ENCODE peak calls at places on chromosomes 5 and 9, in seven cellular contexts. Z is MM.1S, L is PC-3, E is SK-N-SH, A is neural progenitor cell, S is HCT116, C is OCI-LY7. H is an unnamed sample. For H4K20me1, the result is how much of the 10 kb centered on the place peaks cover.

GRCh38 chr5:66982514-66982913 is 214.1 kb downstream of the CD180 start:
- DNase-seq in L (no peak), S (no peak), E (no peak), Z (no peak), C (no peak), A (no peak), H (no peak)

GRCh38 chr5:16626696-16627264 is 10.0 kb upstream of the RETREG1 start:
- DNase-seq in A (no peak), L (no peak), C (no peak), E (no peak), Z (peak), S (no peak), H (no peak)

GRCh38 chr5:111930905-111931461 is 174.0 kb upstream of the NREP start:
- DNase-seq in A (no peak), L (peak), E (no peak), S (no peak), Z (no peak), C (no peak), H (no peak)

GRCh38 chr9:88748566-88749238 is 213.7 kb downstream of the NXNL2 start:
- DNase-seq in L (no peak), E (no peak), A (peak), Z (no peak), S (no peak), C (no peak), H (peak)

GRCh38 chr9:118446962-118447490 is 742.8 kb downstream of the TLR4 start:
- DNase-seq in S (no peak), Z (no peak), C (no peak), E (no peak), A (no peak), L (no peak), H (no peak)

GRCh38 chr9:134641989-134642384 is 384 bp downstream of the COL5A1 start:
- DNase-seq in L (no peak), Z (no peak), C (no peak), A (peak), S (no peak), E (peak), H (peak)

GRCh38 chr9:23850242-23851023 is 24.4 kb upstream of the ELAVL2 start:
- DNase-seq in L (no peak), S (no peak), A (peak), E (peak), Z (no peak), C (no peak), H (peak)

GRCh38 chr5:15992918-15993317 is 186.7 kb downstream of the MARCHF11 start:
- DNase-seq in L (peak), E (no peak), Z (no peak), A (no peak), S (no peak), C (no peak), H (no peak)

GRCh38 chr9:19231126-19232035 is 888 bp downstream of the DENND4C start:
- DNase-seq in C (peak), Z (peak), S (no peak), E (peak), A (peak), L (peak), H (peak)

GRCh38 chr9:18325337-18326011 is 148.5 kb upstream of the ADAMTSL1 start:
- DNase-seq in C (no peak), L (no peak), A (no peak), E (no peak), S (no peak), Z (no peak), H (no peak)

GRCh38 chr9:114278881-114279570 is 43.9 kb upstream of the ORM1 start:
- DNase-seq in E (no peak), A (no peak), C (no peak), Z (no peak), S (peak), L (peak), H (no peak)

GRCh38 chr9:18362901-18363685 is 110.9 kb upstream of the ADAMTSL1 start:
- DNase-seq in E (no peak), S (no peak), A (no peak), Z (no peak), C (peak), L (no peak), H (no peak)

GRCh38 chr5:74465724-74466123 is 174.8 kb downstream of the ENC1 start:
- DNase-seq in C (peak), L (no peak), S (no peak), Z (peak), A (no peak), E (no peak), H (peak)

GRCh38 chr5:32298056-32298420 is 14.7 kb downstream of the MTMR12 start:
- DNase-seq in L (no peak), C (no peak), A (no peak), Z (no peak), E (no peak), S (no peak), H (no peak)

GRCh38 chr9:93513606-93514005 is 60.2 kb upstream of the FAM120AOS start:
- DNase-seq in A (no peak), L (no peak), S (no peak), C (no peak), Z (no peak), E (no peak), H (no peak)

GRCh38 chr5:72847989-72848473 is 31.6 kb downstream of the TNPO1 start:
- DNase-seq in S (peak), L (peak), C (peak), Z (peak), A (peak), E (peak), H (peak)

DNA sequence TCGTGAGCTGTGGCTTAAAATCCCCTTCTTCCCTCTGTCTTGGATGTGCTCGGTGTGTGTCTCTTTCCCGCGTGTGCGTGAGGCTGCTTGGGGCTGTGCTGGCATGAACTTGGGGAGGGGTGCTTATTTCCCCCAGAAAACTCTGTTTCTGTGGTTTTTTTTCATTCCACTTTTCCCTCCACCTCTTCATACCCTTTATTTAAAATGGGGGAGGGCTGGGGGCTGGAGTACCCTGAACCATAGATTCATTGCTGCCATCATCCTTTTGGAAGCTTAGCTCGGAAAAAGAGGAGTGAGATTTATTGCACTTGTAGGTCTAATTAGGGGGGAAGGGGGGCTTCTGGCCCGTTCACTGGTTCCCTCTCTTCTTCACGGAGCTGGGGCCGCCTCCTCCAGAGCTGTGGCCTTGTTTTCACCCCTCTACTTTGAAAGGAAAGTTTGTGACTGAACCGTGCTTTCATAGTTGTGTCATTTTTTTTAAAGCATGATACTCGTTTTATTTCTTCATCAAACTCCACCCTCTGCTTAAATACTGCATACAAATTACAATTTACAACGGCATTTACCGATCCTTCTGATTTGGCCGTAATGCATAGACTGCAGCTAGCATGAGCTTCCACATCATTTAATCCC is 2.8 kb downstream of the NR2F1 start:
- DNase-seq in Z (no peak), C (no peak), A (peak), E (peak), L (no peak), S (no peak), H (no peak)
- TF ChIP-seq EZH2phosphoT487 in Z (no peak), C (peak), A (peak), E (no peak), L (no peak), S (no peak), H (no peak)

DNA sequence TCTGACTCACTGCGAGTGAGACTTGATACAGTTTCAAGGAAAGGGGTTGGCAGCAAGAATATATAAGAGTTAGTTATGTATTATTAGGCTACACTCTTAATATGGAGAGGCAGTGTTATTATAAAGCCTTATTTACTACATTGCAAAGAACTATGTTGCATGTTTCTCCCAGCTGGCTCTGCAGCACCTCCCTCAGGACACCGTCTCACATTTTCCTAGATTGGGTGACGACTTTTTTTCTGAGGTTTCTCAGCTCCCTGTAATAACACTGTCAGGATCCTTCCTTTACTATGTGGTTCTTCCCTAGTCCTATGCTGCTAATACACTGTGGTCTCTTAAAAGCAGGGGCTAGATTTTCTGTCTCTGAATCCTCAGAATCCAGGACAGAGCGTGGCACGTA is 153.7 kb downstream of the INSYN2B start:
- DNase-seq in Z (no peak), S (no peak), E (no peak), A (no peak), C (no peak), L (peak), H (no peak)
- TF ChIP-seq CTCF in Z (no peak), S (no peak), E (peak), A (peak), C (peak), L (peak), H (peak)

GRCh38 chr5:132488590-132488989 is 2.0 kb downstream of the IRF1 start:
- DNase-seq in C (no peak), S (no peak), L (peak), E (no peak), A (no peak), Z (no peak), H (peak)

GRCh38 chr5:132486318-132487094 is 4.1 kb downstream of the IRF1 start:
- DNase-seq in E (no peak), L (no peak), A (no peak), Z (no peak), C (no peak), S (no peak), H (no peak)

GRCh38 chr5:132487095-132487428 is 3.5 kb downstream of the IRF1 start:
- DNase-seq in S (no peak), C (no peak), Z (no peak), L (no peak), A (no peak), E (no peak), H (no peak)

GRCh38 chr5:132489051-132489770 is 1.4 kb downstream of the IRF1 start:
- DNase-seq in S (no peak), E (no peak), C (peak), Z (no peak), L (no peak), A (no peak), H (peak)

GRCh38 chr5:132487841-132488555 is 2.6 kb downstream of the IRF1 start:
- DNase-seq in C (peak), S (no peak), A (no peak), E (no peak), L (no peak), Z (no peak), H (peak)
- H4K20me1 ChIP-seq in C (under half), S (under half), A (under half), E (under half), L (under half), Z (under half), H (under half)

GRCh38 chr5:38921174-38921573 is 75.4 kb downstream of the OSMR start:
- DNase-seq in S (no peak), A (peak), E (no peak), Z (no peak), C (no peak), L (peak), H (peak)
- TF ChIP-seq EZH2phosphoT487 in S (no peak), A (no peak), E (no peak), Z (no peak), C (no peak), L (no peak), H (no peak)

GRCh38 chr5:83877911-83878706 is 157.5 kb upstream of the HAPLN1 start:
- DNase-seq in A (no peak), C (no peak), L (peak), E (no peak), Z (no peak), S (no peak), H (no peak)
- TF ChIP-seq CTCF in A (no peak), C (no peak), L (no peak), E (no peak), Z (no peak), S (no peak), H (no peak)

GRCh38 chr9:136724772-136725171 is 12.4 kb downstream of the DIPK1B start:
- DNase-seq in Z (no peak), C (no peak), E (no peak), L (no peak), A (no peak), S (no peak), H (no peak)
- H4K20me1 ChIP-seq in Z (under half), C (under half), E (half or more), L (half or more), A (half or more), S (under half), H (half or more)

GRCh38 chr5:8418049-8418426 is 549.1 kb downstream of the MTRR start:
- DNase-seq in S (no peak), E (no peak), L (peak), C (no peak), Z (no peak), A (no peak), H (no peak)
- TF ChIP-seq EZH2phosphoT487 in S (no peak), E (no peak), L (no peak), C (no peak), Z (no peak), A (no peak), H (no peak)

H was measured in hepatocyte.